ENCODE peak calls at places on chromosome 18, in ten cellular contexts. One of them, this sample, is unnamed.

GRCh38 chr18:38362286-38362792 is 796.7 kb upstream of the CELF4 start:
- DNase-seq in CD4-positive, alpha-beta T cell: no peak
- DNase-seq in BJ: no peak
- DNase-seq in endothelial cell: no peak
- DNase-seq in ovary: no peak
- DNase-seq in GM12865: no peak
- DNase-seq in WERI-Rb-1: peak
- DNase-seq in neural crest cell: no peak
- DNase-seq in mammary epithelial cell: no peak
- DNase-seq in fibroblast of the aortic adventitia: no peak
- DNase-seq in this sample: no peak

GRCh38 chr18:59416818-59417217 is 57.8 kb upstream of the LMAN1 start:
- DNase-seq in CD4-positive, alpha-beta T cell: no peak
- DNase-seq in BJ: no peak
- DNase-seq in endothelial cell: no peak
- DNase-seq in ovary: no peak
- DNase-seq in GM12865: no peak
- DNase-seq in WERI-Rb-1: no peak
- DNase-seq in neural crest cell: no peak
- DNase-seq in mammary epithelial cell: no peak
- DNase-seq in fibroblast of the aortic adventitia: no peak
- DNase-seq in this sample: no peak

GRCh38 chr18:25074925-25075693 is 276.9 kb downstream of the ZNF521 start:
- DNase-seq in CD4-positive, alpha-beta T cell: no peak
- DNase-seq in BJ: no peak
- DNase-seq in endothelial cell: no peak
- DNase-seq in ovary: no peak
- DNase-seq in GM12865: no peak
- DNase-seq in WERI-Rb-1: no peak
- DNase-seq in neural crest cell: no peak
- DNase-seq in mammary epithelial cell: no peak
- DNase-seq in fibroblast of the aortic adventitia: no peak
- DNase-seq in this sample: no peak

GRCh38 chr18:25826823-25827617 is 263.4 kb downstream of the SS18 start:
- DNase-seq in CD4-positive, alpha-beta T cell: no peak
- DNase-seq in BJ: no peak
- DNase-seq in endothelial cell: no peak
- DNase-seq in ovary: no peak
- DNase-seq in GM12865: no peak
- DNase-seq in WERI-Rb-1: no peak
- DNase-seq in neural crest cell: no peak
- DNase-seq in mammary epithelial cell: no peak
- DNase-seq in fibroblast of the aortic adventitia: no peak
- DNase-seq in this sample: no peak

GRCh38 chr18:31325051-31325450 is 7.1 kb downstream of the DSG1 start:
- DNase-seq in CD4-positive, alpha-beta T cell: no peak
- DNase-seq in BJ: no peak
- DNase-seq in endothelial cell: no peak
- DNase-seq in ovary: no peak
- DNase-seq in GM12865: no peak
- DNase-seq in WERI-Rb-1: no peak
- DNase-seq in neural crest cell: no peak
- DNase-seq in mammary epithelial cell: peak
- DNase-seq in fibroblast of the aortic adventitia: peak
- DNase-seq in this sample: no peak

GRCh38 chr18:9961031-9961430 is 47.2 kb downstream of the VAPA start:
- DNase-seq in CD4-positive, alpha-beta T cell: no peak
- DNase-seq in BJ: no peak
- DNase-seq in endothelial cell: no peak
- DNase-seq in ovary: no peak
- DNase-seq in GM12865: no peak
- DNase-seq in WERI-Rb-1: no peak
- DNase-seq in neural crest cell: no peak
- DNase-seq in mammary epithelial cell: no peak
- DNase-seq in fibroblast of the aortic adventitia: peak
- DNase-seq in this sample: no peak

GRCh38 chr18:35075132-35075531 is 33.9 kb downstream of the MAPRE2 start:
- DNase-seq in CD4-positive, alpha-beta T cell: no peak
- DNase-seq in BJ: no peak
- DNase-seq in endothelial cell: no peak
- DNase-seq in ovary: no peak
- DNase-seq in GM12865: no peak
- DNase-seq in WERI-Rb-1: no peak
- DNase-seq in neural crest cell: no peak
- DNase-seq in mammary epithelial cell: no peak
- DNase-seq in fibroblast of the aortic adventitia: no peak
- DNase-seq in this sample: no peak

GRCh38 chr18:46736136-46736535 is 20.7 kb downstream of the ST8SIA5 start:
- DNase-seq in CD4-positive, alpha-beta T cell: no peak
- DNase-seq in BJ: no peak
- DNase-seq in endothelial cell: no peak
- DNase-seq in ovary: no peak
- DNase-seq in GM12865: no peak
- DNase-seq in WERI-Rb-1: no peak
- DNase-seq in neural crest cell: no peak
- DNase-seq in mammary epithelial cell: no peak
- DNase-seq in fibroblast of the aortic adventitia: no peak
- DNase-seq in this sample: no peak

GRCh38 chr18:68507781-68508180 is 207.1 kb downstream of the TMX3 start:
- DNase-seq in CD4-positive, alpha-beta T cell: no peak
- DNase-seq in BJ: no peak
- DNase-seq in endothelial cell: no peak
- DNase-seq in ovary: no peak
- DNase-seq in GM12865: no peak
- DNase-seq in WERI-Rb-1: no peak
- DNase-seq in neural crest cell: no peak
- DNase-seq in mammary epithelial cell: peak
- DNase-seq in fibroblast of the aortic adventitia: peak
- DNase-seq in this sample: no peak

GRCh38 chr18:6221602-6222014 is 193.1 kb downstream of the L3MBTL4 start:
- DNase-seq in CD4-positive, alpha-beta T cell: no peak
- DNase-seq in BJ: no peak
- DNase-seq in endothelial cell: no peak
- DNase-seq in ovary: no peak
- DNase-seq in GM12865: peak
- DNase-seq in WERI-Rb-1: no peak
- DNase-seq in neural crest cell: no peak
- DNase-seq in mammary epithelial cell: no peak
- DNase-seq in fibroblast of the aortic adventitia: no peak
- DNase-seq in this sample: no peak

GRCh38 chr18:34085140-34085739 is 139.5 kb downstream of the NOL4 start:
- DNase-seq in CD4-positive, alpha-beta T cell: no peak
- DNase-seq in BJ: no peak
- DNase-seq in endothelial cell: no peak
- DNase-seq in ovary: no peak
- DNase-seq in GM12865: no peak
- DNase-seq in WERI-Rb-1: peak
- DNase-seq in neural crest cell: no peak
- DNase-seq in mammary epithelial cell: no peak
- DNase-seq in fibroblast of the aortic adventitia: no peak
- DNase-seq in this sample: no peak

GRCh38 chr18:75167137-75167536 is 41.8 kb downstream of the PTGR3 start:
- DNase-seq in CD4-positive, alpha-beta T cell: no peak
- DNase-seq in BJ: no peak
- DNase-seq in endothelial cell: no peak
- DNase-seq in ovary: no peak
- DNase-seq in GM12865: no peak
- DNase-seq in WERI-Rb-1: no peak
- DNase-seq in neural crest cell: no peak
- DNase-seq in mammary epithelial cell: no peak
- DNase-seq in fibroblast of the aortic adventitia: no peak
- DNase-seq in this sample: no peak

GRCh38 chr18:50636366-50637057 is 76.6 kb downstream of the MAPK4 start:
- DNase-seq in CD4-positive, alpha-beta T cell: no peak
- DNase-seq in BJ: no peak
- DNase-seq in endothelial cell: no peak
- DNase-seq in ovary: no peak
- DNase-seq in GM12865: no peak
- DNase-seq in WERI-Rb-1: no peak
- DNase-seq in neural crest cell: no peak
- DNase-seq in mammary epithelial cell: no peak
- DNase-seq in fibroblast of the aortic adventitia: no peak
- DNase-seq in this sample: no peak

GRCh38 chr18:53567935-53568574 is 656.4 kb downstream of the MBD2 start:
- DNase-seq in CD4-positive, alpha-beta T cell: no peak
- DNase-seq in BJ: peak
- DNase-seq in endothelial cell: peak
- DNase-seq in ovary: peak
- DNase-seq in GM12865: peak
- DNase-seq in WERI-Rb-1: peak
- DNase-seq in neural crest cell: peak
- DNase-seq in mammary epithelial cell: no peak
- DNase-seq in fibroblast of the aortic adventitia: peak
- DNase-seq in this sample: no peak
- TF ChIP-seq CTCF in CD4-positive, alpha-beta T cell: peak
- TF ChIP-seq CTCF in BJ: peak
- TF ChIP-seq CTCF in endothelial cell: peak
- TF ChIP-seq CTCF in ovary: peak
- TF ChIP-seq CTCF in GM12865: peak
- TF ChIP-seq CTCF in WERI-Rb-1: peak
- TF ChIP-seq CTCF in neural crest cell: peak
- TF ChIP-seq CTCF in mammary epithelial cell: peak
- TF ChIP-seq CTCF in fibroblast of the aortic adventitia: peak
- TF ChIP-seq CTCF in this sample: peak

DNA sequence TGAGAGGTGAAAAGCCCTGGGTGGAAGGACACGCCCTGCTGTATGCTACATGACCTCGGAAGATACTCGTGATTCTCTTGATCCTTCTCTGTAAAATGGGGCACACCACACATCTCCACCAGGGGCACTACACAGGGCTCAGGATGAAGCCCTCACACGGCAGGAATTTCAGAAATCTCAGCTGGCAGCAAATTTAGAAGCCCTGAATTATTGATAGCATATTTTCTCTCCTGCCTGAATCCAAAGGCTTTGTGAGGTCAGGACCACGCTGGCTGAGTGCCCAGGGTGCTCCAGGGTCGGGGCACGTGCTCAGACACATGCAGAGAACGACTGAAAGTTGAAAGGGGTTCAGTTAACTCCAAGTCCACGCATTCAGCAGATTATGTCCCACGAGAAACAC is 42.1 kb upstream of the GALR1 start:
- DNase-seq in CD4-positive, alpha-beta T cell: peak
- DNase-seq in BJ: no peak
- DNase-seq in endothelial cell: peak
- DNase-seq in ovary: peak
- DNase-seq in GM12865: peak
- DNase-seq in WERI-Rb-1: peak
- DNase-seq in neural crest cell: no peak
- DNase-seq in mammary epithelial cell: peak
- DNase-seq in fibroblast of the aortic adventitia: peak
- DNase-seq in this sample: no peak
- TF ChIP-seq CTCF in CD4-positive, alpha-beta T cell: peak
- TF ChIP-seq CTCF in BJ: peak
- TF ChIP-seq CTCF in endothelial cell: peak
- TF ChIP-seq CTCF in ovary: peak
- TF ChIP-seq CTCF in GM12865: peak
- TF ChIP-seq CTCF in WERI-Rb-1: peak
- TF ChIP-seq CTCF in neural crest cell: peak
- TF ChIP-seq CTCF in mammary epithelial cell: peak
- TF ChIP-seq CTCF in fibroblast of the aortic adventitia: peak
- TF ChIP-seq CTCF in this sample: peak

GRCh38 chr18:55522011-55522410 is 66.0 kb downstream of the TCF4 start:
- DNase-seq in CD4-positive, alpha-beta T cell: no peak
- DNase-seq in BJ: no peak
- DNase-seq in endothelial cell: peak
- DNase-seq in ovary: no peak
- DNase-seq in GM12865: peak
- DNase-seq in WERI-Rb-1: peak
- DNase-seq in neural crest cell: peak
- DNase-seq in mammary epithelial cell: no peak
- DNase-seq in fibroblast of the aortic adventitia: no peak
- DNase-seq in this sample: no peak
- TF ChIP-seq CTCF in CD4-positive, alpha-beta T cell: no peak
- TF ChIP-seq CTCF in BJ: peak
- TF ChIP-seq CTCF in endothelial cell: peak
- TF ChIP-seq CTCF in ovary: no peak
- TF ChIP-seq CTCF in GM12865: peak
- TF ChIP-seq CTCF in WERI-Rb-1: peak
- TF ChIP-seq CTCF in neural crest cell: peak
- TF ChIP-seq CTCF in mammary epithelial cell: peak
- TF ChIP-seq CTCF in fibroblast of the aortic adventitia: peak
- TF ChIP-seq CTCF in this sample: peak

DNA sequence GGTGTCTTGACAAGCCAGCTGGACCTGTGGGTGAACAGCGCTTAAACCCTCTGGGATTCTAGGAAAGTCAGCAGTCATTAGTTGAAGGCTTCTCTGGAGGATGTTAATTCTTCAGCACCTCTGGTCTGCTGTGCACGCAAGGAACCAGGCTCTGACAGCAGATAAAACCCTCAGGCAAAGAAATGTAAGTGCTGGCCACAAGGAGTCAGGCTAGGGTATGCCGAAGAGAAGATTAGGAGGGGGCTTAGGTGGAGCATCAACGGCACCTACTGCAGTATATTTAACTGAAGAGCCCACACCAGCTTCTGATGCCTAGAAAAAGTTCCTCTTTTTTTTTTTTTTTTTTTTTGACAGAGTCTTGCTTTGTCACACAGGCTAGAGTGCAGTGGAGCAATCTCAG is 304.2 kb upstream of the MC4R start:
- DNase-seq in CD4-positive, alpha-beta T cell: no peak
- DNase-seq in BJ: no peak
- DNase-seq in endothelial cell: no peak
- DNase-seq in ovary: no peak
- DNase-seq in GM12865: no peak
- DNase-seq in WERI-Rb-1: peak
- DNase-seq in neural crest cell: no peak
- DNase-seq in mammary epithelial cell: no peak
- DNase-seq in fibroblast of the aortic adventitia: no peak
- DNase-seq in this sample: no peak
- TF ChIP-seq CTCF in CD4-positive, alpha-beta T cell: no peak
- TF ChIP-seq CTCF in BJ: no peak
- TF ChIP-seq CTCF in endothelial cell: no peak
- TF ChIP-seq CTCF in ovary: no peak
- TF ChIP-seq CTCF in GM12865: no peak
- TF ChIP-seq CTCF in WERI-Rb-1: peak
- TF ChIP-seq CTCF in neural crest cell: peak
- TF ChIP-seq CTCF in mammary epithelial cell: peak
- TF ChIP-seq CTCF in fibroblast of the aortic adventitia: no peak
- TF ChIP-seq CTCF in this sample: no peak

GRCh38 chr18:1488394-1488793 is 583.7 kb downstream of the ADCYAP1 start:
- DNase-seq in CD4-positive, alpha-beta T cell: no peak
- DNase-seq in BJ: no peak
- DNase-seq in endothelial cell: no peak
- DNase-seq in ovary: no peak
- DNase-seq in GM12865: no peak
- DNase-seq in WERI-Rb-1: no peak
- DNase-seq in neural crest cell: no peak
- DNase-seq in mammary epithelial cell: no peak
- DNase-seq in fibroblast of the aortic adventitia: no peak
- DNase-seq in this sample: no peak
- TF ChIP-seq CTCF in CD4-positive, alpha-beta T cell: no peak
- TF ChIP-seq CTCF in BJ: no peak
- TF ChIP-seq CTCF in endothelial cell: no peak
- TF ChIP-seq CTCF in ovary: no peak
- TF ChIP-seq CTCF in GM12865: no peak
- TF ChIP-seq CTCF in WERI-Rb-1: no peak
- TF ChIP-seq CTCF in neural crest cell: no peak
- TF ChIP-seq CTCF in mammary epithelial cell: no peak
- TF ChIP-seq CTCF in fibroblast of the aortic adventitia: no peak
- TF ChIP-seq CTCF in this sample: no peak

GRCh38 chr18:48723837-48724236 is 185.0 kb downstream of the CTIF start:
- DNase-seq in CD4-positive, alpha-beta T cell: no peak
- DNase-seq in BJ: no peak
- DNase-seq in endothelial cell: no peak
- DNase-seq in ovary: no peak
- DNase-seq in GM12865: peak
- DNase-seq in WERI-Rb-1: no peak
- DNase-seq in neural crest cell: no peak
- DNase-seq in mammary epithelial cell: no peak
- DNase-seq in fibroblast of the aortic adventitia: no peak
- DNase-seq in this sample: no peak
- TF ChIP-seq CTCF in CD4-positive, alpha-beta T cell: no peak
- TF ChIP-seq CTCF in BJ: no peak
- TF ChIP-seq CTCF in endothelial cell: no peak
- TF ChIP-seq CTCF in ovary: no peak
- TF ChIP-seq CTCF in GM12865: no peak
- TF ChIP-seq CTCF in WERI-Rb-1: no peak
- TF ChIP-seq CTCF in neural crest cell: no peak
- TF ChIP-seq CTCF in mammary epithelial cell: no peak
- TF ChIP-seq CTCF in fibroblast of the aortic adventitia: no peak
- TF ChIP-seq CTCF in this sample: no peak

This sample was measured in CD14-positive monocyte.